ENCODE peak calls at places on chromosome 14, in eight cellular contexts. One of them, this sample, is unnamed.
A peak's percentile ranks its signal among the peaks of the same experiment; 100 is the strongest.

GRCh38 chr14:66944872-66945271 is 244.4 kb upstream of the GARIN2 start:
- DNase-seq in non-pigmented ciliary epithelial cell: no peak
- DNase-seq in lower leg skin: no peak
- DNase-seq in NCI-H748 treated with DMSO at 0.1 percent for 48 hours: no peak
- DNase-seq in upper lobe of left lung: no peak
- DNase-seq in A172: peak; percentile 5
- DNase-seq in HuH-7: no peak
- DNase-seq in HT-29: peak; percentile 2
- DNase-seq in this sample: peak; percentile 27

GRCh38 chr14:101503431-101504095 is 57.7 kb upstream of the DIO3 start:
- DNase-seq in upper lobe of left lung: no peak
- DNase-seq in HuH-7: no peak
- DNase-seq in HT-29: no peak
- DNase-seq in A172: no peak
- DNase-seq in non-pigmented ciliary epithelial cell: no peak
- DNase-seq in lower leg skin: peak; percentile 78
- DNase-seq in NCI-H748 treated with DMSO at 0.1 percent for 48 hours: no peak
- DNase-seq in this sample: no peak

GRCh38 chr14:100581228-100582145 is 5.7 kb downstream of the BEGAIN start:
- DNase-seq in upper lobe of left lung: peak; percentile 50
- DNase-seq in HT-29: no peak
- DNase-seq in A172: no peak
- DNase-seq in lower leg skin: peak; percentile 79
- DNase-seq in NCI-H748 treated with DMSO at 0.1 percent for 48 hours: no peak
- DNase-seq in non-pigmented ciliary epithelial cell: no peak
- DNase-seq in HuH-7: no peak
- DNase-seq in this sample: no peak

GRCh38 chr14:28142400-28143015 is 624.1 kb upstream of the FOXG1 start:
- DNase-seq in lower leg skin: no peak
- DNase-seq in A172: no peak
- DNase-seq in HuH-7: no peak
- DNase-seq in upper lobe of left lung: no peak
- DNase-seq in HT-29: peak; percentile 11
- DNase-seq in non-pigmented ciliary epithelial cell: peak; percentile 4
- DNase-seq in NCI-H748 treated with DMSO at 0.1 percent for 48 hours: peak; percentile 41
- DNase-seq in this sample: peak; percentile 60

GRCh38 chr14:100525615-100526014 is 61.6 kb downstream of the BEGAIN start:
- DNase-seq in A172: no peak
- DNase-seq in NCI-H748 treated with DMSO at 0.1 percent for 48 hours: no peak
- DNase-seq in HuH-7: no peak
- DNase-seq in HT-29: no peak
- DNase-seq in non-pigmented ciliary epithelial cell: no peak
- DNase-seq in upper lobe of left lung: no peak
- DNase-seq in lower leg skin: peak; percentile 76
- DNase-seq in this sample: no peak

GRCh38 chr14:57962293-57962996 is 96.6 kb upstream of the SLC35F4 start:
- DNase-seq in HT-29: no peak
- DNase-seq in NCI-H748 treated with DMSO at 0.1 percent for 48 hours: no peak
- DNase-seq in upper lobe of left lung: no peak
- DNase-seq in A172: no peak
- DNase-seq in non-pigmented ciliary epithelial cell: no peak
- DNase-seq in lower leg skin: no peak
- DNase-seq in HuH-7: no peak
- DNase-seq in this sample: no peak

GRCh38 chr14:69259531-69260245 is at the start of gene GALNT16:
- DNase-seq in NCI-H748 treated with DMSO at 0.1 percent for 48 hours: no peak
- DNase-seq in A172: peak; percentile 14
- DNase-seq in HT-29: no peak
- DNase-seq in upper lobe of left lung: peak; percentile 91
- DNase-seq in HuH-7: peak; percentile 63
- DNase-seq in lower leg skin: no peak
- DNase-seq in non-pigmented ciliary epithelial cell: no peak
- DNase-seq in this sample: peak; percentile 6

GRCh38 chr14:52716160-52716559 is 9.2 kb downstream of the PSMC6 start:
- DNase-seq in upper lobe of left lung: no peak
- DNase-seq in HT-29: no peak
- DNase-seq in HuH-7: no peak
- DNase-seq in lower leg skin: no peak
- DNase-seq in A172: no peak
- DNase-seq in NCI-H748 treated with DMSO at 0.1 percent for 48 hours: no peak
- DNase-seq in non-pigmented ciliary epithelial cell: no peak
- DNase-seq in this sample: no peak

GRCh38 chr14:102908766-102909455 is 13.6 kb upstream of the AMN start:
- DNase-seq in non-pigmented ciliary epithelial cell: no peak
- DNase-seq in lower leg skin: no peak
- DNase-seq in upper lobe of left lung: peak; percentile 75
- DNase-seq in A172: no peak
- DNase-seq in NCI-H748 treated with DMSO at 0.1 percent for 48 hours: no peak
- DNase-seq in HT-29: no peak
- DNase-seq in HuH-7: no peak
- DNase-seq in this sample: no peak

GRCh38 chr14:75315143-75315542 is 36.5 kb downstream of the FOS start:
- DNase-seq in NCI-H748 treated with DMSO at 0.1 percent for 48 hours: no peak
- DNase-seq in HT-29: no peak
- DNase-seq in HuH-7: no peak
- DNase-seq in non-pigmented ciliary epithelial cell: peak; percentile 13
- DNase-seq in A172: peak; percentile 30
- DNase-seq in upper lobe of left lung: no peak
- DNase-seq in lower leg skin: no peak
- DNase-seq in this sample: peak; percentile 54

GRCh38 chr14:69242311-69243224 is 17.4 kb upstream of the GALNT16 start:
- DNase-seq in HT-29: peak; percentile 66
- DNase-seq in HuH-7: peak; percentile 65
- DNase-seq in non-pigmented ciliary epithelial cell: peak; percentile 40
- DNase-seq in NCI-H748 treated with DMSO at 0.1 percent for 48 hours: peak; percentile 19
- DNase-seq in upper lobe of left lung: no peak
- DNase-seq in A172: peak; percentile 48
- DNase-seq in lower leg skin: no peak
- DNase-seq in this sample: peak; percentile 46

GRCh38 chr14:55071870-55072640 is 20.6 kb downstream of the MAPK1IP1L start:
- DNase-seq in HT-29: no peak
- DNase-seq in A172: peak; percentile 77
- DNase-seq in NCI-H748 treated with DMSO at 0.1 percent for 48 hours: no peak
- DNase-seq in HuH-7: no peak
- DNase-seq in lower leg skin: no peak
- DNase-seq in non-pigmented ciliary epithelial cell: peak; percentile 70
- DNase-seq in upper lobe of left lung: no peak
- DNase-seq in this sample: no peak

GRCh38 chr14:50344116-50344775 is 32.1 kb downstream of the DMAC2L start:
- DNase-seq in non-pigmented ciliary epithelial cell: no peak
- DNase-seq in NCI-H748 treated with DMSO at 0.1 percent for 48 hours: no peak
- DNase-seq in lower leg skin: no peak
- DNase-seq in HuH-7: no peak
- DNase-seq in HT-29: no peak
- DNase-seq in upper lobe of left lung: no peak
- DNase-seq in A172: peak; percentile 45
- DNase-seq in this sample: no peak

This sample was measured in NCI-H2081.